ENCODE peak calls at places on chromosomes 13 and 19, in four cellular contexts. N is CD4-positive, alpha-beta memory T cell; S is fibroblast of lung; A is neuronal stem cell. P is an unnamed sample.

GRCh38 chr13:75495938-75496337 is 14.0 kb upstream of the TBC1D4 start:
- DNase-seq in N (no peak), S (peak; percentile 49), A (no peak), P (no peak)

GRCh38 chr19:3523361-3524074 is 15.5 kb upstream of the TEKTIP1 start:
- DNase-seq in N (no peak), S (no peak), A (no peak), P (no peak)

GRCh38 chr13:41944229-41944628 is 16.7 kb downstream of the VWA8 start:
- DNase-seq in N (no peak), S (no peak), A (no peak), P (no peak)

GRCh38 chr13:35600137-35600536 is 123.6 kb upstream of the MAB21L1 start:
- DNase-seq in N (no peak), S (no peak), A (no peak), P (no peak)

GRCh38 chr13:64158910-64159309 is 2743.3 kb upstream of the PCDH20 start:
- DNase-seq in N (no peak), S (peak; percentile 34), A (no peak), P (no peak)

GRCh38 chr13:90686438-90686837 is 661.0 kb upstream of the MIR17HG start:
- DNase-seq in N (no peak), S (peak; percentile 68), A (no peak), P (no peak)

GRCh38 chr13:66972659-66973058 is 257.5 kb downstream of the PCDH9 start:
- DNase-seq in N (no peak), S (peak; percentile 31), A (no peak), P (no peak)

GRCh38 chr13:110116072-110116487 is 190.9 kb downstream of the COL4A1 start:
- DNase-seq in N (peak; percentile 20), S (peak; percentile 86), A (peak; percentile 61), P (peak; percentile 25)

GRCh38 chr13:114144606-114145244 is 12.3 kb upstream of the RASA3 start:
- DNase-seq in N (no peak), S (no peak), A (no peak), P (no peak)

DNA sequence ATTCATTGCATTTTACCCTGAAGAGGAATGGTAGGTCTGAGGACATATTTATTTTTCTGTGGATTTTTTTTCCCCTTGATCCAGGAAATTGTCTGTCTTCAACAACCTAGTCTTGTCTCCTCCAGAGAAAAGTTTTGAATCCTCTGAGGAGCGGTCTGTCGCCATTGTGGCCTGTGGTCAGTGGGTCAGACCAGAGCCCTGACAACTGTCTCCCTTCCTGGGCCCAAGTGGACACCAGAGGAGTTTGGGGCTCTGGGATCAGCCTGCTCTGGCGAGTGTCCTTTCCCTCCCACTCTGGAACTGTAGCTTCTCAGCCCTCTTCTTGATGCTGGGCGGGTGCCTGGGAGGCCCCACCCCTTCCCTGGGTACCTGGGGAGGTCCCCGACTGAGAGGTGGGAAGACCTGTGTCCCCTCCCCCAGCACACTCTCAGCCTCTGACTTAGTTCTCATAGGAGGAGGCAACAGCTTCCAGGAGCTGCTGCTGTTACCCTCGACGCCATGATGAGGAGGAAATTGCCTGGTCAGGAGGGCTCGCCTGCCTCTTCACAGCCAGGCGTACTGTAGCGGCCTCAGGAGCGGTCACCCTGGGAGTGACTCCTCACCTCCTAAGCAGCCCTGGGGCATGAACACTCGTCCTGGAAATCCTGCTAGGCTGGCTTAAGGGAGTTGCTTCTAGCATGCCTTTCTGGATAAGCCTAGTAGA is 110.3 kb downstream of the GGACT start:
- DNase-seq in N (no peak), S (no peak), A (no peak), P (no peak)
- H3K4me1 ChIP-seq in N (peaks cover 2% of the 10 kb centered on the region), S (no peaks in the 10 kb centered on the region), A (peaks cover 10% of the 10 kb centered on the region), P (no peaks in the 10 kb centered on the region)

GRCh38 chr13:36818483-36819063 is 449 bp upstream of the RFXAP start:
- DNase-seq in N (no peak), S (peak; percentile 4), A (no peak), P (no peak)
- H3K27ac ChIP-seq in N (peak overlapping the region; percentile 85), S (peak overlapping the region; percentile 54), A (no peak overlapping the region), P (peak overlapping the region; percentile 93)

GRCh38 chr19:57583521-57584416 is at the start of gene ZIK1:
- DNase-seq in N (peak; percentile 89), S (peak; percentile 96), A (peak; percentile 95), P (peak; percentile 73)
- H3K4me3 ChIP-seq in N (peak within 1 kb of the TSS; percentile 43), S (peak within 1 kb of the TSS; percentile 87), A (peak within 1 kb of the TSS; percentile 96), P (peak within 1 kb of the TSS; percentile 55)

GRCh38 chr19:1238373-1239303 is 833 bp upstream of the CBARP start:
- DNase-seq in N (no peak), S (no peak), A (no peak), P (no peak)
- H3K4me1 ChIP-seq in N (peaks cover 39% of the 10 kb centered on the region), S (peaks cover 12% of the 10 kb centered on the region), A (peaks cover 27% of the 10 kb centered on the region), P (peaks cover 21% of the 10 kb centered on the region)

GRCh38 chr19:31498781-31499180 is 149.5 kb upstream of the TSHZ3 start:
- DNase-seq in N (no peak), S (no peak), A (no peak), P (no peak)
- H3K27ac ChIP-seq in N (no peak overlapping the region), S (no peak overlapping the region), A (no peak overlapping the region), P (no peak overlapping the region)

DNA sequence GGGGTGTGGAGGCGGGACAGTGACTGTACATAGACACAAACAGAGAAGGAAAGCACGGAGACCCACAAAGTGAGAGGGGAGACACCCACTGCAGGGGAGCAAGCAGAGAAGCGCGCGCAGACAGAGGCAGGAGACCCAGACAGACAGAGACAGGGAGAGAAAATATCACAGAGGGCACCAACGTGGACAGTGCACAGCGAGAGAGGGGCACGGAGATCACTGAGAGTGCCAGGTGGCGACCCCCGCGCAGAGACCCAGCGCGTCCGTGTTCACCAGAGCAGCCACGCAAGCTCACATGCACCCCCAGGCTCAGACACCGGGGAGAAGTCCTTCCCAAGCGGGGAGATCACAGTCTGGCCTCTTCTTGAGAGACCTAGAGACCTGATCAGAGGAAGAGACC is 1.4 kb upstream of the CACNG7 start:
- DNase-seq in N (no peak), S (no peak), A (no peak), P (no peak)
- H3K4me3 ChIP-seq in N (no peak overlapping the region), S (no peak overlapping the region), A (peak overlapping the region; percentile 4), P (no peak overlapping the region)